ENCODE peak calls at places on chromosomes 4 and X, in six cellular contexts. C is heart left ventricle, F is right atrium auricular region, D is thyroid gland, T is heart right ventricle, W is epithelial cell of esophagus. Y is an unnamed sample.

GRCh38 chr4:23577398-23577797 is 312.4 kb downstream of the PPARGC1A start:
- DNase-seq in C (no peak), F (no peak), D (no peak), T (no peak), W (no peak), Y (no peak)

GRCh38 chr4:51825341-51825740 is 17.6 kb upstream of the DCUN1D4 start:
- DNase-seq in C (no peak), F (no peak), D (no peak), T (no peak), W (no peak), Y (no peak)

GRCh38 chr4:81684357-81684756 is 212.7 kb upstream of the RASGEF1B start:
- DNase-seq in C (no peak), F (no peak), D (no peak), T (no peak), W (peak; percentile 9), Y (no peak)

GRCh38 chr4:44725166-44725565 is 1.2 kb downstream of the GNPDA2 start:
- DNase-seq in C (no peak), F (no peak), D (no peak), T (no peak), W (no peak), Y (no peak)

GRCh38 chr4:647481-647880 is 22.1 kb downstream of the PDE6B start:
- DNase-seq in C (no peak), F (no peak), D (no peak), T (no peak), W (no peak), Y (no peak)

GRCh38 chr4:23770011-23770410 is 119.8 kb downstream of the PPARGC1A start:
- DNase-seq in C (no peak), F (no peak), D (no peak), T (no peak), W (no peak), Y (peak; percentile 2)

GRCh38 chr4:106258145-106259045 is 57.6 kb downstream of the TBCK start:
- DNase-seq in C (no peak), F (no peak), D (no peak), T (no peak), W (no peak), Y (peak; percentile 28)

GRCh38 chr4:131430302-131430701 is 1718.8 kb upstream of the PCDH10 start:
- DNase-seq in C (no peak), F (no peak), D (no peak), T (no peak), W (peak; percentile 44), Y (peak; percentile 0)

GRCh38 chr4:71553605-71554004 is 214.8 kb downstream of the SLC4A4 start:
- DNase-seq in C (no peak), F (no peak), D (peak; percentile 2), T (no peak), W (peak; percentile 59), Y (peak; percentile 51)

GRCh38 chr4:76090241-76090691 is 15.8 kb downstream of the ART3 start:
- DNase-seq in C (peak; percentile 22), F (no peak), D (no peak), T (peak; percentile 16), W (peak; percentile 97), Y (peak; percentile 97)

GRCh38 chr4:83212041-83212851 is 72.4 kb downstream of the COQ2 start:
- DNase-seq in C (no peak), F (no peak), D (peak; percentile 6), T (no peak), W (peak; percentile 85), Y (no peak)

GRCh38 chrX:39990388-39990787 is 107.4 kb downstream of the BCOR start:
- DNase-seq in C (no peak), F (no peak), D (no peak), T (no peak), W (no peak), Y (no peak)

GRCh38 chrX:10198254-10198653 is 41.5 kb downstream of the CLCN4 start:
- DNase-seq in C (no peak), F (no peak), D (no peak), T (no peak), W (no peak), Y (peak; percentile 79)

GRCh38 chrX:109732319-109732779 is 708 bp downstream of the ACSL4 start:
- DNase-seq in C (no peak), F (no peak), D (no peak), T (no peak), W (peak; percentile 42), Y (peak; percentile 70)

GRCh38 chrX:106897259-106897658 is 5.9 kb downstream of the RIPPLY1 start:
- DNase-seq in C (no peak), F (no peak), D (no peak), T (no peak), W (peak; percentile 53), Y (peak; percentile 39)

GRCh38 chrX:97594825-97595224 is 711.1 kb downstream of the RPA4 start:
- DNase-seq in C (no peak), F (no peak), D (no peak), T (no peak), W (no peak), Y (no peak)

GRCh38 chr4:42306221-42307109 is 90.8 kb upstream of the SHISA3 start:
- DNase-seq in C (no peak), F (no peak), D (peak; percentile 43), T (peak; percentile 6), W (no peak), Y (no peak)

GRCh38 chrX:115337735-115338134 is 48.2 kb downstream of the LUZP4 start:
- DNase-seq in C (peak; percentile 29), F (no peak), D (no peak), T (peak; percentile 7), W (no peak), Y (peak; percentile 60)

GRCh38 chrX:107674480-107675364 is 46.4 kb downstream of the PRPS1 start:
- DNase-seq in C (peak; percentile 66), F (peak; percentile 92), D (peak; percentile 51), T (peak; percentile 73), W (peak; percentile 50), Y (peak; percentile 91)

GRCh38 chr4:55321707-55322264 is 24.3 kb upstream of the SRD5A3 start:
- DNase-seq in C (peak; percentile 71), F (peak; percentile 88), D (peak; percentile 80), T (peak; percentile 88), W (peak; percentile 82), Y (peak; percentile 91)

GRCh38 chr4:16801356-16801755 is 97.1 kb downstream of the LDB2 start:
- DNase-seq in C (no peak), F (no peak), D (no peak), T (no peak), W (no peak), Y (no peak)

GRCh38 chr4:147578057-147578476 is 39.1 kb upstream of the TMEM184C start:
- DNase-seq in C (no peak), F (no peak), D (no peak), T (no peak), W (peak; percentile 96), Y (peak; percentile 96)

GRCh38 chr4:22190855-22191254 is 242.3 kb upstream of the KCNIP4 start:
- DNase-seq in C (no peak), F (no peak), D (no peak), T (no peak), W (peak; percentile 69), Y (peak; percentile 50)
- TF ChIP-seq CTCF in C (no peak), F (no peak), D (no peak), T (no peak), W (no peak), Y (no peak)

GRCh38 chrX:100208076-100208475 is 202.0 kb downstream of the PCDH19 start:
- DNase-seq in C (no peak), F (no peak), D (no peak), T (no peak), W (peak; percentile 64), Y (no peak)

DNA sequence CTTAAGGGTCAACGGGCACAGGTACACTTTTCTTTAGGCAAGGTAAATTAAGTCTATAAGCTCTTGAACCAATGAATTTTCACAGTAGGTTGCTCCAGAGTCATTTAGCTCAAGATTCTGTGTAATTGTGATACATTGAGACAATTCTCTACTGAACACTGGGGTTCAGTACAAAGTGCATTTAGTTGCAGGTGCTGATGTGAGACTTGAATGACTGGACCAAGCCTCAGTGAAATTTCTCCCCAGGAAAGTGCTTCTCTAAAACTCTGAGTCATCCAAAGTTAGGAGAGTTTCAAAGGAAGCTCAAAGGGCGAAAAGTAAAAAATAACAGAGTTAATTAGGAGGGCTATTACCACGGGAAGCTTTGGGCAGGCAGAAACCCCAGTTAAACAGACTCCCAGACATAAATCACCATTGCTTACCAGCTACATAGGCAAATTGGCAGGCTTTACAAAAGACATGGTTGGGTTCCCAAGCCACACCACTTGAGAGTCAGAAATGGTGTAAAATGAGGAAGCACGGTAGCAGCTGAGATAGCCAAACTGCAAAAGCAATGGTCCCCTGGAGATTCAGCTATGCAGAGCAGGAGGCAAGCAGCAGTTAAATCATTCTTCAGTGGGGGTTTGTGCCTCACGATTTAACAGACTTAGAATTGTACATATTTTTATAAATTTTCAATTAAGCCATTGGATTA is 202.6 kb downstream of the PCDH19 start:
- DNase-seq in C (no peak), F (no peak), D (peak; percentile 2), T (no peak), W (no peak), Y (no peak)
- H3K4me3 ChIP-seq in C (no peak overlapping the region), F (no peak overlapping the region), D (no peak overlapping the region), T (no peak overlapping the region), W (no peak overlapping the region), Y (no peak overlapping the region)

DNA sequence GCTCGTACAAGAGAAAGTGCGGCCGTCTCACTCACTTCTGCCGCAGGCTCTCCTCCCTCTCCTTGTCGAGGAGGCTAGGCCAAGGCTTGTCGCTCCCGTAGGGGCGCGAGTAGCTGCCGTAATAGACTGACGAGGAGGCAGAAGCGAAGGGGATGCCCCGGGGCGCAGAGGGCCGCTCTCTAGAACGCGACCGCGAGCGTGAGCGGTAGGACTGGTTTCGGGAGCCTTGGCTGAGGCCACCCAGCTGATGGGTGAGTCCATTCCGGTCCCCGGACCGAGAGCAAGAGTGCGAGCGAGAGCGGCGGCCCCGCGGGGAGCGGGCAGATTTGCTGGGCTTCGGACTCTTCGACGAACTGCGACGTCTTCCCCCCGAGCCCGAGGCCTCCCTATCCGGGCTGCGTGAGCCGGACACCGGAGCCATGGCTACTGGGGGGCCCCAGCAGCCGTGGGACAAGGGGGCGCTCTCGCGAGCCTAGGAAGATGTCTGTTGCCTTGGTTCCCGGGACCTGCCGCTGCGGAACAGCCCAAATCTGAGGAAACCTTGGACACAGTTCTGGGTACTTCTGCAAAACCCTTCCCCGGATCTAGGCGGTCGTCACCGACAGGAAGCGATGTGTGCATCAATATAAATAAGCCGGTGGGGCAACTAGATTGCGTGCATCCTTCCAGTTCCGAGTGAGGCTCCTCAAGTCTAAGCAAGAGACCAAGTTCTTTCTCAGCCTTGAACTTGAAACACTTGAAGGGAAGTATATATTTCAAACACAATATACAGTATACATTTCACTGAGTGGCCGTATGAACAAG is at the start of gene NKAP:
- DNase-seq in C (peak; percentile 80), F (peak; percentile 86), D (peak; percentile 73), T (peak; percentile 84), W (peak; percentile 92), Y (peak; percentile 96)
- TF ChIP-seq CTCF in C (peak; percentile 13), F (no peak), D (no peak), T (no peak), W (no peak), Y (no peak)

GRCh38 chr4:6781113-6781512 is 1.4 kb upstream of the KIAA0232 start:
- DNase-seq in C (no peak), F (no peak), D (peak; percentile 68), T (no peak), W (no peak), Y (no peak)

GRCh38 chr4:6779667-6780565 is 2.6 kb upstream of the KIAA0232 start:
- DNase-seq in C (no peak), F (no peak), D (no peak), T (no peak), W (no peak), Y (peak; percentile 69)

GRCh38 chr4:6782147-6782845 is at the start of gene KIAA0232:
- DNase-seq in C (peak; percentile 96), F (peak; percentile 85), D (peak; percentile 91), T (peak; percentile 93), W (peak; percentile 96), Y (peak; percentile 97)

GRCh38 chr4:6782846-6783110 is 251 bp downstream of the KIAA0232 start:
- DNase-seq in C (no peak), F (no peak), D (no peak), T (no peak), W (no peak), Y (no peak)

GRCh38 chr4:6781561-6781960 is 966 bp upstream of the KIAA0232 start:
- DNase-seq in C (no peak), F (no peak), D (no peak), T (no peak), W (no peak), Y (no peak)
- H3K4me3 ChIP-seq in C (peak overlapping the region; percentile 100), F (no peak overlapping the region), D (no peak overlapping the region), T (peak overlapping the region; percentile 95), W (no peak overlapping the region), Y (no peak overlapping the region)